ENCODE peak calls at places on chromosomes 3 and 15, in ten cellular contexts. One of them, this sample, is unnamed.

GRCh38 chr3:25288416-25288815 is 139.6 kb upstream of the RARB start:
- DNase-seq in GM12878: no peak
- DNase-seq in epithelial cell of esophagus: no peak
- DNase-seq in progenitor cell of endocrine pancreas: no peak
- DNase-seq in GM13976: no peak
- DNase-seq in HepG2: no peak
- DNase-seq in BJ: no peak
- DNase-seq in K562: no peak
- DNase-seq in RWPE2: no peak
- DNase-seq in GM23338: no peak
- DNase-seq in this sample: no peak

GRCh38 chr3:142225885-142226215 is 465 bp upstream of the GK5 start:
- DNase-seq in GM12878: no peak
- DNase-seq in epithelial cell of esophagus: no peak
- DNase-seq in progenitor cell of endocrine pancreas: no peak
- DNase-seq in GM13976: no peak
- DNase-seq in HepG2: no peak
- DNase-seq in BJ: no peak
- DNase-seq in K562: no peak
- DNase-seq in RWPE2: no peak
- DNase-seq in GM23338: peak
- DNase-seq in this sample: no peak

GRCh38 chr3:169430687-169431404 is 232.7 kb downstream of the MECOM start:
- DNase-seq in GM12878: no peak
- DNase-seq in epithelial cell of esophagus: peak
- DNase-seq in progenitor cell of endocrine pancreas: no peak
- DNase-seq in GM13976: no peak
- DNase-seq in HepG2: no peak
- DNase-seq in BJ: peak
- DNase-seq in K562: no peak
- DNase-seq in RWPE2: no peak
- DNase-seq in GM23338: no peak
- DNase-seq in this sample: no peak

GRCh38 chr15:98866503-98866902 is 141.1 kb downstream of the PGPEP1L start:
- DNase-seq in GM12878: no peak
- DNase-seq in epithelial cell of esophagus: no peak
- DNase-seq in progenitor cell of endocrine pancreas: no peak
- DNase-seq in GM13976: no peak
- DNase-seq in HepG2: no peak
- DNase-seq in BJ: no peak
- DNase-seq in K562: no peak
- DNase-seq in RWPE2: no peak
- DNase-seq in GM23338: peak
- DNase-seq in this sample: no peak

GRCh38 chr15:70308011-70308761 is 210.5 kb upstream of the TLE3 start:
- DNase-seq in GM12878: peak
- DNase-seq in epithelial cell of esophagus: no peak
- DNase-seq in progenitor cell of endocrine pancreas: no peak
- DNase-seq in GM13976: peak
- DNase-seq in HepG2: no peak
- DNase-seq in BJ: no peak
- DNase-seq in K562: no peak
- DNase-seq in RWPE2: no peak
- DNase-seq in GM23338: no peak
- DNase-seq in this sample: no peak

GRCh38 chr15:22979699-22980188 is 424 bp downstream of the CYFIP1 start:
- DNase-seq in GM12878: no peak
- DNase-seq in epithelial cell of esophagus: peak
- DNase-seq in progenitor cell of endocrine pancreas: peak
- DNase-seq in GM13976: peak
- DNase-seq in HepG2: no peak
- DNase-seq in BJ: no peak
- DNase-seq in K562: no peak
- DNase-seq in RWPE2: peak
- DNase-seq in GM23338: peak
- DNase-seq in this sample: no peak

GRCh38 chr3:102069211-102069662 is 219.9 kb downstream of the NFKBIZ start:
- DNase-seq in GM12878: no peak
- DNase-seq in epithelial cell of esophagus: peak
- DNase-seq in progenitor cell of endocrine pancreas: no peak
- DNase-seq in GM13976: no peak
- DNase-seq in HepG2: no peak
- DNase-seq in BJ: no peak
- DNase-seq in K562: no peak
- DNase-seq in RWPE2: no peak
- DNase-seq in GM23338: no peak
- DNase-seq in this sample: no peak

GRCh38 chr3:140972833-140973232 is 31.2 kb downstream of the SLC25A36 start:
- DNase-seq in GM12878: no peak
- DNase-seq in epithelial cell of esophagus: peak
- DNase-seq in progenitor cell of endocrine pancreas: no peak
- DNase-seq in GM13976: no peak
- DNase-seq in HepG2: peak
- DNase-seq in BJ: no peak
- DNase-seq in K562: no peak
- DNase-seq in RWPE2: no peak
- DNase-seq in GM23338: peak
- DNase-seq in this sample: no peak

GRCh38 chr3:65330072-65330471 is 642.3 kb upstream of the ADAMTS9 start:
- DNase-seq in GM12878: no peak
- DNase-seq in epithelial cell of esophagus: no peak
- DNase-seq in progenitor cell of endocrine pancreas: no peak
- DNase-seq in GM13976: no peak
- DNase-seq in HepG2: no peak
- DNase-seq in BJ: no peak
- DNase-seq in K562: no peak
- DNase-seq in RWPE2: no peak
- DNase-seq in GM23338: no peak
- DNase-seq in this sample: no peak

GRCh38 chr3:72487078-72487765 is 361.0 kb downstream of the SHQ1 start:
- DNase-seq in GM12878: no peak
- DNase-seq in epithelial cell of esophagus: peak
- DNase-seq in progenitor cell of endocrine pancreas: no peak
- DNase-seq in GM13976: peak
- DNase-seq in HepG2: peak
- DNase-seq in BJ: peak
- DNase-seq in K562: peak
- DNase-seq in RWPE2: peak
- DNase-seq in GM23338: peak
- DNase-seq in this sample: no peak

DNA sequence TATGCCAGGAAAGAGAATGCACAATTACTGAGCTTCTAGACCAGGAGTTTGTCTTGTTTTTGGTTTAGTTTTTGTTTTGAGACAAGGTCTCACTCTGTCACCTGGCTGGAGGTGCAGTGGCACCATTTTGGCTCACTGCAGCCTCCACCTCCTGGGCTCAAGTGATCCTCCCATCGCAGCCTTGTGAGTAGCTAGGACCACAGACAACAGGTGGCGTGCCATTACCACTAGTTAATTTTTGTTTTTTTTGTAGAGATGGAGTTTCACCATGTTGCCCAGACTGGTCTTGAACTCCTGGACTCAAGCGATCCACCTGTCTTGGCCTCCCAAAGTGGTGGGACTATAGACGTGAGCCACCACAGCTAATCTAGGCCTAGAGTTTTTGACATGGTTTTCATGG is 104.4 kb upstream of the CCDC54 start:
- DNase-seq in GM12878: no peak
- DNase-seq in epithelial cell of esophagus: no peak
- DNase-seq in progenitor cell of endocrine pancreas: no peak
- DNase-seq in GM13976: no peak
- DNase-seq in HepG2: no peak
- DNase-seq in BJ: no peak
- DNase-seq in K562: no peak
- DNase-seq in RWPE2: no peak
- DNase-seq in GM23338: no peak
- DNase-seq in this sample: no peak
- TF ChIP-seq CTCF in GM12878: no peak
- TF ChIP-seq CTCF in epithelial cell of esophagus: no peak
- TF ChIP-seq CTCF in progenitor cell of endocrine pancreas: no peak
- TF ChIP-seq CTCF in GM13976: no peak
- TF ChIP-seq CTCF in HepG2: no peak
- TF ChIP-seq CTCF in BJ: no peak
- TF ChIP-seq CTCF in K562: no peak
- TF ChIP-seq CTCF in RWPE2: no peak
- TF ChIP-seq CTCF in GM23338: peak
- TF ChIP-seq CTCF in this sample: no peak

DNA sequence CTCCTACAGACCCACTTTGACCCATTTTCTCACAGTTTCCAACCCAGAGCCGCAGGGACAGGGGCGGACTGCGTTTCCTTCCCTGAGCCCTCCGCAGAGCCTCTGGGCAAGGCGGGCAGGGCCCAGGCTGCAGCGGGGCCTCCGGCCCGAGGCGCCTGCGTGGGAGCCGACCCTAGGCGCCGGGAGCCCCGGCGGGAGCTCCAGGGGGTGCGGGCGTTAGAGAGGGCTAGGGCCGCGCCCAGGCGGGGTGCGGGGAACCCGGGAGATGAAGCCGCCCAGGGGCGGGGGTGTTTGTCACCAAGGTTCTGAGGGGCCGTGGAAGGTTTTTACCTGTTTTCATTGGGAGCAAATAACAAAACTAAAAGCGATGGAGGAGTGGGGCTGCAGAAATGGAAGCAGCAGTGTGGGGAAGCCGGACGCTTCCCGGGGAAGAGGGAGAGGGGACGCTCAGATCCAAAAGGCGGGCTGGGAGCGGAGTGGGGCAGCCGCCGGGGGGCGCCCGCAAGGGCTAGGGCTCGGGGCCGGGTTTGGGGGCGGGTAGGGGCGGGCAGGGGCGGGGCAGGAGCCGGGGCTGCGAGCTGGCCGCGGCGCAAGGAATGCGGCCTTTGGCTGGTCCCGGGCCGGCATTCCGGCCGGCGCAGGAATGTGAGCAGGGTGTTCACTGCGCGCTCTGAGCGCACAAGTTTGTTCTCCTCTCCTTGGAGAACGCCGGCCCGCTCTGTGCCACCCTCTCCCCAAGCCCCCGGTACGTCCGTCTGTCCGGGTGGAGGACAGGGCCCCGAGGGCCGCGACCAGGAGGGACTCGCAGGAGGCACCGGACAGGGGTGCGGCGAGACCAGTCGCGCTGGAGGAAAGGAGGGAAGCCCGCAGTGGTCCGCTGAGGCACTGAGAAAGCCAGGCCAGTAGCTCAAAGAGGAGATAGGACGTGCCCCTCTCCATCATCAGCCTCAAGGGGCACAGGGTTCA is 61.1 kb downstream of the AMOTL2 start:
- DNase-seq in GM12878: no peak
- DNase-seq in epithelial cell of esophagus: peak
- DNase-seq in progenitor cell of endocrine pancreas: peak
- DNase-seq in GM13976: peak
- DNase-seq in HepG2: peak
- DNase-seq in BJ: no peak
- DNase-seq in K562: peak
- DNase-seq in RWPE2: no peak
- DNase-seq in GM23338: peak
- DNase-seq in this sample: peak
- TF ChIP-seq CTCF in GM12878: no peak
- TF ChIP-seq CTCF in epithelial cell of esophagus: no peak
- TF ChIP-seq CTCF in progenitor cell of endocrine pancreas: peak
- TF ChIP-seq CTCF in GM13976: no peak
- TF ChIP-seq CTCF in HepG2: peak
- TF ChIP-seq CTCF in BJ: peak
- TF ChIP-seq CTCF in K562: peak
- TF ChIP-seq CTCF in RWPE2: peak
- TF ChIP-seq CTCF in GM23338: peak
- TF ChIP-seq CTCF in this sample: peak

GRCh38 chr3:49428697-49429100 is 425 bp downstream of the NICN1 start:
- DNase-seq in GM12878: no peak
- DNase-seq in epithelial cell of esophagus: no peak
- DNase-seq in progenitor cell of endocrine pancreas: no peak
- DNase-seq in GM13976: peak
- DNase-seq in HepG2: no peak
- DNase-seq in BJ: no peak
- DNase-seq in K562: no peak
- DNase-seq in RWPE2: no peak
- DNase-seq in GM23338: no peak
- DNase-seq in this sample: no peak
- TF ChIP-seq CTCF in GM12878: no peak
- TF ChIP-seq CTCF in epithelial cell of esophagus: no peak
- TF ChIP-seq CTCF in progenitor cell of endocrine pancreas: no peak
- TF ChIP-seq CTCF in GM13976: no peak
- TF ChIP-seq CTCF in HepG2: peak
- TF ChIP-seq CTCF in BJ: no peak
- TF ChIP-seq CTCF in K562: no peak
- TF ChIP-seq CTCF in RWPE2: peak
- TF ChIP-seq CTCF in GM23338: no peak
- TF ChIP-seq CTCF in this sample: peak

DNA sequence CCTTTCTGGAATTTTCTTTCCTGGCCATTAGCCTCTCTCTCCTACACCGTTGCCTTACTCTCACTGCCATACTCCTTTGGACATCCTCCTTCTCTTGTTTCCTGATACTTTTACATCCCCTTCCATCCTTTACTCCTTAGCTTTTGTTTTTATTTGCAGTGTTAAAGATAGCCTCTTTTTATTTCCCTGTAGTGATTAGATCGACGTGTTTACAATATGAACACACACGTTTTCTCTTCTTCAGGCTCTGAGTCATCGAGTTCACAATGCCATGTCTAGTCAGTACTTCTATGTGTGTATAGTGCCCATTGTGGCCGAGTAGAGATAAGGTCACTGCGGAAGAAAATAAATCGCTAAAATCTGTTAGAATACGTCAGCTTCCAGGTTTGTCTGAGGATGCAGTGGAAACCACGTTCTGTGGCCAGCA is 208.5 kb downstream of the LPP start:
- DNase-seq in GM12878: no peak
- DNase-seq in epithelial cell of esophagus: peak
- DNase-seq in progenitor cell of endocrine pancreas: no peak
- DNase-seq in GM13976: no peak
- DNase-seq in HepG2: peak
- DNase-seq in BJ: peak
- DNase-seq in K562: no peak
- DNase-seq in RWPE2: no peak
- DNase-seq in GM23338: no peak
- DNase-seq in this sample: no peak
- TF ChIP-seq CTCF in GM12878: no peak
- TF ChIP-seq CTCF in epithelial cell of esophagus: peak
- TF ChIP-seq CTCF in progenitor cell of endocrine pancreas: no peak
- TF ChIP-seq CTCF in GM13976: no peak
- TF ChIP-seq CTCF in HepG2: no peak
- TF ChIP-seq CTCF in BJ: peak
- TF ChIP-seq CTCF in K562: no peak
- TF ChIP-seq CTCF in RWPE2: peak
- TF ChIP-seq CTCF in GM23338: no peak
- TF ChIP-seq CTCF in this sample: peak

This sample was measured in chondrocyte.